ENCODE peak calls at places on chromosomes 12 and 14, in five cellular contexts. C is neuronal stem cell, M is H9, B is mesenchymal stem cell, V is H1. G is an unnamed sample.

GRCh38 chr12:108582509-108582908 is 15.4 kb downstream of the TMEM119 start:
- DNase-seq in C (no peak), M (no peak), B (no peak), V (no peak), G (no peak)

GRCh38 chr12:28872654-28873268 is 276.3 kb upstream of the FAR2 start:
- DNase-seq in C (peak; percentile 21), M (peak; percentile 83), B (peak; percentile 43), V (peak; percentile 34), G (peak; percentile 87)

GRCh38 chr14:67673451-67673850 is 981 bp downstream of the VTI1B start:
- DNase-seq in C (no peak), M (no peak), B (peak; percentile 15), V (no peak), G (no peak)

GRCh38 chr14:103512701-103513611 is 9.7 kb downstream of the CKB start:
- DNase-seq in C (no peak), M (no peak), B (no peak), V (no peak), G (no peak)

GRCh38 chr14:28577711-28578131 is 188.9 kb upstream of the FOXG1 start:
- DNase-seq in C (no peak), M (no peak), B (no peak), V (no peak), G (no peak)

GRCh38 chr14:38224328-38224727 is 16.6 kb downstream of the SSTR1 start:
- DNase-seq in C (no peak), M (no peak), B (no peak), V (no peak), G (no peak)

GRCh38 chr12:103273645-103274044 is 222.1 kb downstream of the C12orf42 start:
- DNase-seq in C (no peak), M (no peak), B (no peak), V (no peak), G (no peak)

GRCh38 chr14:80110721-80111120 is 100.6 kb downstream of the DIO2 start:
- DNase-seq in C (no peak), M (no peak), B (no peak), V (no peak), G (no peak)

GRCh38 chr14:70822706-70823185 is 13.4 kb upstream of the MAP3K9 start:
- DNase-seq in C (peak; percentile 58), M (peak; percentile 87), B (peak; percentile 52), V (peak; percentile 65), G (peak; percentile 88)

GRCh38 chr12:108333898-108334699 is 5.0 kb downstream of the CMKLR1 start:
- DNase-seq in C (no peak), M (no peak), B (no peak), V (no peak), G (peak; percentile 45)

GRCh38 chr14:96053600-96054381 is 14.6 kb downstream of the C14orf132 start:
- DNase-seq in C (no peak), M (no peak), B (peak; percentile 95), V (no peak), G (no peak)

GRCh38 chr14:100394886-100395672 is 71.9 kb downstream of the SLC25A47 start:
- DNase-seq in C (no peak), M (no peak), B (no peak), V (no peak), G (no peak)

GRCh38 chr14:93332032-93332852 is 594 bp downstream of the BTBD7 start:
- DNase-seq in C (peak; percentile 61), M (no peak), B (peak; percentile 68), V (no peak), G (peak; percentile 64)

GRCh38 chr14:105159344-105159743 is 9.2 kb downstream of the JAG2 start:
- DNase-seq in C (no peak), M (no peak), B (no peak), V (no peak), G (no peak)

GRCh38 chr12:25958254-25959068 is at the start of gene RASSF8:
- DNase-seq in C (peak; percentile 81), M (peak; percentile 79), B (peak; percentile 72), V (no peak), G (peak; percentile 80)

GRCh38 chr12:2826721-2827515 is 7.9 kb downstream of the NRIP2 start:
- DNase-seq in C (no peak), M (no peak), B (no peak), V (no peak), G (no peak)

DNA sequence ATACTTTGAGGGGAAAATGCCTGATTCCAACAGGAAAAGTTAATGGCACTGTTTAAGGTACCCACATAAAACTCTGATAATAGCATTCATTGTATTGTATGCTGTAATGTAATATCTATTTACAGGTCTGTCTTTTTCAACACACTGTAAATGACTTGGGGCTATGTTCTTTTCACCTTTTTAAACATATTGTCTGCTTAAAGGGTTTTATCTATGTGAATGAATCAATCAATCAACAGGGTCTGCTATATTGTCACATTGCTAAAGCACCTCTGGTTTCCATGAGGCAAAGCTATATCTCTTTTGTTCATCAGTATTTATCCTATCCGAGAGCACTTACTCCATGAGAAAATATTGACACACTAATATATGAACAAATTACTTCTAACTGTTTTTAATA is 288.0 kb downstream of the SLC6A15 start:
- DNase-seq in C (no peak), M (no peak), B (no peak), V (no peak), G (no peak)
- H2BK5ac ChIP-seq in C (no peak overlapping the region), M (no peak overlapping the region), B (no peak overlapping the region), V (no peak overlapping the region), G (no peak overlapping the region)

GRCh38 chr12:120830052-120830940 is 73.9 kb downstream of the SPPL3 start:
- DNase-seq in C (no peak), M (no peak), B (peak; percentile 39), V (no peak), G (no peak)
- H2BK12ac ChIP-seq in C (no peak overlapping the region), M (no peak overlapping the region), B (no peak overlapping the region), V (no peak overlapping the region), G (no peak overlapping the region)

GRCh38 chr14:39432179-39432618 is at the start of gene FBXO33:
- DNase-seq in C (peak; percentile 94), M (peak; percentile 98), B (peak; percentile 97), V (peak; percentile 86), G (peak; percentile 91)
- H2BK5ac ChIP-seq in C (peak within 1 kb of the TSS; percentile 76), M (peak within 1 kb of the TSS; percentile 98), B (peak within 1 kb of the TSS; percentile 95), V (peak within 1 kb of the TSS; percentile 99), G (peak within 1 kb of the TSS; percentile 100)

GRCh38 chr14:59292921-59293605 is 104.6 kb downstream of the DAAM1 start:
- DNase-seq in C (no peak), M (no peak), B (no peak), V (no peak), G (no peak)
- H2BK12ac ChIP-seq in C (no peak overlapping the region), M (no peak overlapping the region), B (peak overlapping the region; percentile 49), V (no peak overlapping the region), G (peak overlapping the region; percentile 85)

DNA sequence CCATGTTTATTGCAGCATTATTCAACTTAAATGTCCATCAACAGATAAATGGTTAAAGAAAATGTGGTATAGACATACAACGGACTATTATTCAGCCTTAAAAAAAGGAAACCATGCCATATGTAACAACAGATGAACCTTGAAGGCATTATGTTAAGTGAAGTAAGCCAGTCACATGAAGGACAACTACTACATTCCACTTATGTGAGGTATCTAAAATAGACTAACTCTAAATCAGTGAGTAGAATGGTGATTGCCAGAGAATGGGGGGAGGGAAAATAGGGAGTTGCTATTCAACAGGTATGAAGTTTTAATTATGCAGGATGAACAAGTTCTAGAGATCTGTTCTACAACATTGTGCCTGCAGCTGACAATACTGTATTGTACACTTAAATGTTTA is 10.1 kb downstream of the PCNX4 start:
- DNase-seq in C (no peak), M (no peak), B (peak; percentile 39), V (no peak), G (no peak)
- H2BK5ac ChIP-seq in C (no peak overlapping the region), M (no peak overlapping the region), B (no peak overlapping the region), V (no peak overlapping the region), G (no peak overlapping the region)

DNA sequence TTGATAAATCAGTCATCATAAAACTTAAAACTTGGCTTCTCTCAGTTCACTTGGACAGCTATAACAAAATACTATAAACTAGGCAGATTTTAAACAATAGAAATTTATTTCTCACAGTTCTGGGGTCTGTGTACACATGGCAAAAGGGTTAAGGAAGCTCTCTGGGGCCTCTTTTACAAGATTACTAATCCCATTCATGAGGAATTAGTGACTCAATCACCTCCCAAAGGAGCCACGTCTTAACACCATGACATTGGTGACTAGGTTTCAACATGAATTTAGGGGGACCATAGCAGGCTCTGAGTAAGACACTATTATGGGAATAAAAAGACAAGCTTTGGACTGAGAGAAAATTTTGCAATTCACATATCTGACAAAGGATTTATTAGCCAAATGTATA is 436.5 kb downstream of the PDZRN4 start:
- DNase-seq in C (no peak), M (no peak), B (no peak), V (no peak), G (no peak)
- H2BK12ac ChIP-seq in C (no peak overlapping the region), M (no peak overlapping the region), B (no peak overlapping the region), V (no peak overlapping the region), G (no peak overlapping the region)

DNA sequence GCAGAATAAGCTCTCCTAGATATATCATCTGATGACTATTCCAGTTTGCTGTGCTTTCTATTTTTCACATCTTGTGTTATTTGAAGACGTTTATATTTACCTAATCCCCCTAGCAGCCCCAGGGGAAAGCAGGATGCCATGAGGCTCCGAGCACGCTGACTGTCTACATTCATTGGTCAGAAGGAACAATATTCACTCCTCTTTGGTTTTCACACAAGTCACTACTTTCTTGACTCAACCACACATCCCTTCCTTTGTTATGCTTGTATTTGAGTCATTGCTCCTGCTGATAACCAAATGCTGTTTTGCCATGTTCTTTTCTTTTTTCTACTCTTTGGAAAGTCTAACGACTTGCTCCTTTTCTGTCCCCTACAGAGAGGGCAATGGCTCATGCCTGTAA is 86.5 kb upstream of the SLC38A2 start:
- DNase-seq in C (no peak), M (no peak), B (peak; percentile 73), V (no peak), G (no peak)
- H2BK5ac ChIP-seq in C (no peak overlapping the region), M (no peak overlapping the region), B (no peak overlapping the region), V (no peak overlapping the region), G (no peak overlapping the region)

DNA sequence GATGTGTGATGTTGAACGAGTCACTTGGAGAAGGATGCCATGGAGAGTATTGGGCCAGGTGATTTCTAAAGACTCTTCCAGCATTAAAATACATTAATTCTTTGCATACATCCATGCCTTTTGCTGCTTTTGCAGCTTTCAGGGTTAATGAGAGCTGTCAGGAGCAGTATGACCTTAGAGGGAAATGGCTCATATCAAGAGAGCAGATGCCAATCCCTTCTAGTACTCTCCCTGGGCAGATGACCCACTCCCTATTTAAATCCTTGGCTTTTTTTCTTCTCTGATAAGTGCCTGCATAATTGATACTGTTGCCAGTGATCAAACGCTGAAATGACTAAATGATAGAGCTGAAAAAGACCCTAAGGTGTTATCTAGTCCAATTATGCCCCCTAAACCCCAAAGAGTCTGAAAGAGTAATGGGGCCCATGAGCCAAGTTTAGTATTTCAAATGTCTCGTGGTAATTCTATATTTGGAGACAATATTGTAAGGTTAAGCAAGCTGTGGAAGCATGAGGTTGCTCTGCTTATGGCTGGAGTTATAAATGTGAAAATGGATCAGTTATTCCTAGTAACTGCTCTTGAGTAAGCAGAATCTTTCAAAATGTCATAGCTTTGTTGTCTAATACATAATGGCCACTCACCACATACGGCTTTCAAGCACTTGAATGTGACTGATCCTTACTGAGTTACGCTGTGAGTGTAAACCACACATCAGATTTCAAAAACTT is 137.3 kb downstream of the ETV6 start:
- DNase-seq in C (no peak), M (no peak), B (no peak), V (no peak), G (no peak)
- H2BK12ac ChIP-seq in C (no peak overlapping the region), M (no peak overlapping the region), B (no peak overlapping the region), V (no peak overlapping the region), G (no peak overlapping the region)

G was measured in trophoblast cell.